ENCODE peak calls at places on chromosomes 7 and 10, in five cellular contexts. M, D, J, Z and R are unnamed samples.

GRCh38 chr7:39952378-39952777 is 2.3 kb downstream of the CDK13 start:
- DNase-seq in M (no peak), D (no peak), J (peak; percentile 59), Z (no peak), R (no peak)

GRCh38 chr7:2698581-2699288 is 10.7 kb downstream of the AMZ1 start:
- DNase-seq in M (no peak), D (peak; percentile 49), J (no peak), Z (no peak), R (no peak)

GRCh38 chr7:945556-946255 is 8.8 kb downstream of the ADAP1 start:
- DNase-seq in M (peak; percentile 86), D (no peak), J (no peak), Z (peak; percentile 95), R (peak; percentile 87)

GRCh38 chr7:13035233-13035632 is 347.8 kb downstream of the ARL4A start:
- DNase-seq in M (no peak), D (no peak), J (no peak), Z (no peak), R (no peak)

GRCh38 chr7:140876519-140877248 is 48.0 kb downstream of the BRAF start:
- DNase-seq in M (no peak), D (no peak), J (peak; percentile 82), Z (no peak), R (no peak)

GRCh38 chr7:38244516-38244915 is 28.9 kb downstream of the TARP start:
- DNase-seq in M (no peak), D (no peak), J (no peak), Z (no peak), R (no peak)

GRCh38 chr7:30699706-30700495 is 17.6 kb upstream of the CRHR2 start:
- DNase-seq in M (no peak), D (no peak), J (no peak), Z (peak; percentile 88), R (peak; percentile 89)

GRCh38 chr10:69456880-69457693 is 5.8 kb downstream of the TSPAN15 start:
- DNase-seq in M (no peak), D (no peak), J (peak; percentile 47), Z (no peak), R (no peak)

GRCh38 chr7:55552320-55553086 is 19.8 kb downstream of the VOPP1 start:
- DNase-seq in M (no peak), D (no peak), J (peak; percentile 87), Z (no peak), R (peak; percentile 64)

GRCh38 chr10:35011771-35012191 is 78.4 kb downstream of the CUL2 start:
- DNase-seq in M (no peak), D (no peak), J (peak; percentile 24), Z (no peak), R (no peak)

GRCh38 chr7:49400891-49401550 is 372.4 kb upstream of the VWC2 start:
- DNase-seq in M (no peak), D (no peak), J (no peak), Z (no peak), R (no peak)

GRCh38 chr7:129748710-129749109 is 137.2 kb downstream of the NRF1 start:
- DNase-seq in M (no peak), D (no peak), J (peak; percentile 32), Z (no peak), R (no peak)

GRCh38 chr10:76357726-76358125 is 926.3 kb downstream of the LRMDA start:
- DNase-seq in M (no peak), D (no peak), J (no peak), Z (no peak), R (no peak)

GRCh38 chr7:102432476-102433318 is 678 bp upstream of the ORAI2 start:
- DNase-seq in M (no peak), D (no peak), J (no peak), Z (no peak), R (no peak)

GRCh38 chr10:84375011-84375410 is 46.6 kb downstream of the CCSER2 start:
- DNase-seq in M (peak; percentile 57), D (no peak), J (peak; percentile 58), Z (no peak), R (peak; percentile 73)

GRCh38 chr10:70773965-70774809 is 11.0 kb downstream of the TBATA start:
- DNase-seq in M (no peak), D (no peak), J (no peak), Z (peak; percentile 45), R (no peak)